ENCODE peak calls at places on chromosomes 11 and 22, in ten cellular contexts. Q is PC-3, Y is spleen, N is cardiac muscle cell, T is dorsolateral prefrontal cortex, L is coronary artery, G is GM20000, S is thoracic aorta, M is tibial nerve, O is mucosa of descending colon. C is an unnamed sample.

GRCh38 chr22:30265851-30266444 is 703 bp downstream of the OSM start:
- DNase-seq in Q (no peak), Y (peak), N (no peak), T (no peak), L (no peak), G (peak), S (no peak), M (no peak), O (peak), C (no peak)

GRCh38 chr11:73246303-73246702 is 25.8 kb upstream of the P2RY6 start:
- DNase-seq in Q (no peak), Y (no peak), N (no peak), T (no peak), L (no peak), G (no peak), S (no peak), M (no peak), O (no peak), C (no peak)

GRCh38 chr11:34957606-34958005 is 41.2 kb downstream of the PDHX start:
- DNase-seq in Q (no peak), Y (no peak), N (no peak), T (no peak), L (no peak), G (no peak), S (no peak), M (no peak), O (no peak), C (no peak)

GRCh38 chr11:31810779-31811647 is at the start of gene PAX6:
- DNase-seq in Q (peak), Y (peak), N (peak), T (peak), L (no peak), G (peak), S (no peak), M (no peak), O (peak), C (peak)

GRCh38 chr11:45658292-45658991 is 7.0 kb downstream of the CHST1 start:
- DNase-seq in Q (no peak), Y (peak), N (peak), T (peak), L (peak), G (no peak), S (peak), M (no peak), O (no peak), C (no peak)

GRCh38 chr11:48012051-48012391 is 31.7 kb downstream of the PTPRJ start:
- DNase-seq in Q (no peak), Y (no peak), N (no peak), T (no peak), L (no peak), G (no peak), S (no peak), M (no peak), O (no peak), C (no peak)

GRCh38 chr22:49968831-49969661 is 8.5 kb downstream of the PIM3 start:
- DNase-seq in Q (no peak), Y (peak), N (no peak), T (peak), L (peak), G (no peak), S (peak), M (no peak), O (peak), C (no peak)

GRCh38 chr11:78796956-78797355 is 222.3 kb upstream of the NARS2 start:
- DNase-seq in Q (peak), Y (no peak), N (peak), T (no peak), L (no peak), G (no peak), S (no peak), M (no peak), O (no peak), C (peak)

GRCh38 chr11:77019976-77020591 is 14.1 kb upstream of the B3GNT6 start:
- DNase-seq in Q (peak), Y (no peak), N (peak), T (no peak), L (no peak), G (no peak), S (no peak), M (no peak), O (no peak), C (no peak)

GRCh38 chr22:31313366-31314147 is 21.3 kb upstream of the PIK3IP1 start:
- DNase-seq in Q (peak), Y (peak), N (peak), T (no peak), L (no peak), G (peak), S (peak), M (peak), O (peak), C (peak)

GRCh38 chr11:5713695-5714094 is 22.6 kb upstream of the OR56B1 start:
- DNase-seq in Q (no peak), Y (no peak), N (peak), T (no peak), L (no peak), G (no peak), S (no peak), M (no peak), O (no peak), C (peak)

DNA sequence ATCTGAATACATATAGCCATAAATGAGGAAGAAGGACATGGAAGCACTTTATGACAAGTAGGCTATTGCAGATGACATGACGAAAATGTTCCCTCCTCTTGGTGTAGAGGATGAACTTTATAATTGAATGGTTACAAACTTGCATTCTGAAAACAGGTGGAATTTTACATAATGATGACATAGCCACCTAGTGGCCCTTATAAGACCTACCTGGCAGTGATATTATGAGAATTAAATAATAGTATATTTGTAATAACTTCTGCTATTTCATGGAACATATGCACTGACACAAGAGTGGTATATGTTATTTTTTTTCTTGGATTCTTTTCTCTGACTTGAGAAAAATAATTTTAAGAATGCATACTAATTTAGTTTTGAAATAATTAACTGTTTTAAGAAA is 22.9 kb downstream of the TRIM22 start:
- DNase-seq in Q (peak), Y (no peak), N (peak), T (no peak), L (no peak), G (peak), S (no peak), M (no peak), O (no peak), C (no peak)
- TF ChIP-seq CTCF in Q (peak), Y (peak), N (peak), T (no peak), L (no peak), G (no peak), S (peak), M (no peak), O (no peak), C (peak)

GRCh38 chr11:61827573-61828378 is at the start of gene FADS2:
- DNase-seq in Q (peak), Y (peak), N (peak), T (peak), L (peak), G (peak), S (peak), M (peak), O (peak), C (peak)

GRCh38 chr11:61829806-61830205 is 1.7 kb downstream of the FADS2 start:
- DNase-seq in Q (no peak), Y (no peak), N (no peak), T (no peak), L (no peak), G (no peak), S (no peak), M (no peak), O (no peak), C (no peak)

GRCh38 chr11:61828379-61828628 is 204 bp downstream of the FADS2 start:
- DNase-seq in Q (no peak), Y (no peak), N (no peak), T (no peak), L (no peak), G (no peak), S (no peak), M (no peak), O (no peak), C (no peak)

GRCh38 chr11:61830318-61831105 is 2.4 kb downstream of the FADS2 start:
- DNase-seq in Q (no peak), Y (no peak), N (peak), T (no peak), L (no peak), G (no peak), S (no peak), M (peak), O (no peak), C (no peak)

DNA sequence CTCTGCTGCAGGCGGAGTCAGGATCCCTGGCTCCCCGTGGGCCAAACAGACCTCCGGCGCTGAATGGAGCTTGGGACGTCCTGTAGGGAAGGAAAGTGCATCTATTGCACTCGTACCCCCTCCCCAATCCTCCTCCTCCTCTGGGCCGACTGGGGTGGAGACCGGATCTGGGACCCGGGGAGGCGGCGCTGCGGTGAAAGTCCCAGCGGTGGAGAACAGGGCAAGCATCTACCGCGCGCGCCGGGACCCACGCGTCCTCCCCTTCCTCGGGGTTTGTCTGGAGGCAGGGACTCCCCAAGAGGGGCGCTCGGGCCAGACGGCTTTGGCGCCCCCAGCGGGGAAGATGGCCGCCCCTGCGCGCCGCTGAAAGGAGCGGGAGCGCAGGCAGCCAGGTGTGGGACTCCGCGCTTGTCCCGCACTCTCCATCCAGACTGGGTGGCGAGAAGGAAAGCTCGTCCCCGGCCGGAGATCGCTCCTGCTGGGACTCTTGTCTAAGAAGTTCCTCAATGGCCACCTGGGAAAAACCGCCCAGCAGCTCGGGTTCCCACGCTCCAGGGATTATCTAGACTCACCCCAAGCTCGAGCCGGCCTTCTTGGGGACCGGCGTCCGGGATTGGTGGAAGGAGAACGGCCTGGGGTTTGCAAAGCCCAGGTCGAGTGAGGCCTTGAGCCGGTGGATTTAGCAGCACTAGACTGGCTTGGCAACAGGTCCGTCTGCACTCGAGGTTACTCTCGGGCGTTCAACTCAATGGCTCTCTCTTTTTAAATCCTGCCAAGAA is 718 bp downstream of the FADS2 start:
- DNase-seq in Q (peak), Y (no peak), N (peak), T (peak), L (peak), G (peak), S (no peak), M (no peak), O (no peak), C (no peak)
- TF ChIP-seq CTCF in Q (peak), Y (peak), N (peak), T (peak), L (peak), G (peak), S (peak), M (peak), O (no peak), C (peak)

GRCh38 chr11:27839226-27839913 is 139.1 kb upstream of the BDNF start:
- DNase-seq in Q (peak), Y (no peak), N (peak), T (no peak), L (no peak), G (no peak), S (no peak), M (no peak), O (no peak), C (peak)
- TF ChIP-seq CTCF in Q (peak), Y (no peak), N (peak), T (no peak), L (no peak), G (peak), S (no peak), M (no peak), O (no peak), C (peak)

GRCh38 chr11:41245704-41246398 is 213.6 kb downstream of the LRRC4C start:
- DNase-seq in Q (peak), Y (no peak), N (no peak), T (no peak), L (peak), G (no peak), S (no peak), M (no peak), O (no peak), C (no peak)
- TF ChIP-seq CTCF in Q (peak), Y (no peak), N (no peak), T (no peak), L (no peak), G (no peak), S (no peak), M (no peak), O (no peak), C (no peak)